ENCODE peak calls at places on chromosomes 5 and 9, in nine cellular contexts. One of them, this sample, is unnamed.
A peak's percentile ranks its signal among the peaks of the same experiment; 100 is the strongest.

GRCh38 chr9:99822596-99823391 is 1.1 kb downstream of the NR4A3 start:
- DNase-seq in posterior vena cava: peak; percentile 85
- DNase-seq in SK-N-DZ: peak; percentile 34
- DNase-seq in BJ: no peak
- DNase-seq in lower lobe of right lung: peak; percentile 51
- DNase-seq in stimulated activated CD8-positive, alpha-beta memory T cell treated with anti-CD3 and anti-CD28 coated beads, Interleukin-12 subunit alpha, Interleukin-12 subunit beta, amount 100 ng/mL, for 1 hour: no peak
- DNase-seq in A549: peak; percentile 62
- DNase-seq in fibroblast of mammary gland: peak; percentile 39
- DNase-seq in left kidney: peak; percentile 81
- DNase-seq in this sample: peak; percentile 60

GRCh38 chr9:123544007-123544827 is 188.2 kb downstream of the CRB2 start:
- DNase-seq in A549: peak; percentile 44
- DNase-seq in BJ: no peak
- DNase-seq in left kidney: peak; percentile 57
- DNase-seq in lower lobe of right lung: no peak
- DNase-seq in posterior vena cava: no peak
- DNase-seq in fibroblast of mammary gland: peak; percentile 60
- DNase-seq in SK-N-DZ: peak; percentile 32
- DNase-seq in stimulated activated CD8-positive, alpha-beta memory T cell treated with anti-CD3 and anti-CD28 coated beads, Interleukin-12 subunit alpha, Interleukin-12 subunit beta, amount 100 ng/mL, for 1 hour: no peak
- DNase-seq in this sample: peak; percentile 78

GRCh38 chr5:126414874-126415502 is 8.2 kb upstream of the GRAMD2B start:
- DNase-seq in lower lobe of right lung: no peak
- DNase-seq in left kidney: peak; percentile 16
- DNase-seq in stimulated activated CD8-positive, alpha-beta memory T cell treated with anti-CD3 and anti-CD28 coated beads, Interleukin-12 subunit alpha, Interleukin-12 subunit beta, amount 100 ng/mL, for 1 hour: no peak
- DNase-seq in fibroblast of mammary gland: peak; percentile 74
- DNase-seq in posterior vena cava: no peak
- DNase-seq in SK-N-DZ: no peak
- DNase-seq in BJ: peak; percentile 44
- DNase-seq in A549: no peak
- DNase-seq in this sample: peak; percentile 55

GRCh38 chr5:154779105-154779504 is 23.9 kb downstream of the LARP1 start:
- DNase-seq in posterior vena cava: no peak
- DNase-seq in A549: peak; percentile 76
- DNase-seq in SK-N-DZ: no peak
- DNase-seq in left kidney: peak; percentile 41
- DNase-seq in lower lobe of right lung: no peak
- DNase-seq in fibroblast of mammary gland: peak; percentile 95
- DNase-seq in stimulated activated CD8-positive, alpha-beta memory T cell treated with anti-CD3 and anti-CD28 coated beads, Interleukin-12 subunit alpha, Interleukin-12 subunit beta, amount 100 ng/mL, for 1 hour: no peak
- DNase-seq in BJ: peak; percentile 54
- DNase-seq in this sample: peak; percentile 67

GRCh38 chr5:131379723-131380122 is 115.9 kb downstream of the CDC42SE2 start:
- DNase-seq in stimulated activated CD8-positive, alpha-beta memory T cell treated with anti-CD3 and anti-CD28 coated beads, Interleukin-12 subunit alpha, Interleukin-12 subunit beta, amount 100 ng/mL, for 1 hour: peak; percentile 37
- DNase-seq in lower lobe of right lung: no peak
- DNase-seq in SK-N-DZ: no peak
- DNase-seq in left kidney: no peak
- DNase-seq in BJ: no peak
- DNase-seq in fibroblast of mammary gland: no peak
- DNase-seq in A549: peak; percentile 83
- DNase-seq in posterior vena cava: no peak
- DNase-seq in this sample: no peak

GRCh38 chr9:101229606-101230005 is 155.2 kb downstream of the BAAT start:
- DNase-seq in left kidney: no peak
- DNase-seq in posterior vena cava: no peak
- DNase-seq in lower lobe of right lung: no peak
- DNase-seq in BJ: no peak
- DNase-seq in A549: no peak
- DNase-seq in SK-N-DZ: no peak
- DNase-seq in fibroblast of mammary gland: no peak
- DNase-seq in stimulated activated CD8-positive, alpha-beta memory T cell treated with anti-CD3 and anti-CD28 coated beads, Interleukin-12 subunit alpha, Interleukin-12 subunit beta, amount 100 ng/mL, for 1 hour: no peak
- DNase-seq in this sample: no peak

GRCh38 chr5:107560377-107560776 is 110.4 kb downstream of the EFNA5 start:
- DNase-seq in BJ: no peak
- DNase-seq in fibroblast of mammary gland: no peak
- DNase-seq in SK-N-DZ: no peak
- DNase-seq in posterior vena cava: no peak
- DNase-seq in lower lobe of right lung: no peak
- DNase-seq in A549: no peak
- DNase-seq in left kidney: no peak
- DNase-seq in stimulated activated CD8-positive, alpha-beta memory T cell treated with anti-CD3 and anti-CD28 coated beads, Interleukin-12 subunit alpha, Interleukin-12 subunit beta, amount 100 ng/mL, for 1 hour: no peak
- DNase-seq in this sample: no peak

GRCh38 chr9:61666849-61667371 is 477.1 kb downstream of the SPATA31A7 start:
- DNase-seq in left kidney: no peak
- DNase-seq in fibroblast of mammary gland: no peak
- DNase-seq in posterior vena cava: peak; percentile 59
- DNase-seq in SK-N-DZ: no peak
- DNase-seq in stimulated activated CD8-positive, alpha-beta memory T cell treated with anti-CD3 and anti-CD28 coated beads, Interleukin-12 subunit alpha, Interleukin-12 subunit beta, amount 100 ng/mL, for 1 hour: no peak
- DNase-seq in A549: no peak
- DNase-seq in BJ: no peak
- DNase-seq in lower lobe of right lung: no peak
- DNase-seq in this sample: no peak

GRCh38 chr5:33441241-33441844 is 578 bp downstream of the TARS1 start:
- DNase-seq in fibroblast of mammary gland: no peak
- DNase-seq in left kidney: peak; percentile 56
- DNase-seq in stimulated activated CD8-positive, alpha-beta memory T cell treated with anti-CD3 and anti-CD28 coated beads, Interleukin-12 subunit alpha, Interleukin-12 subunit beta, amount 100 ng/mL, for 1 hour: no peak
- DNase-seq in A549: peak; percentile 86
- DNase-seq in posterior vena cava: no peak
- DNase-seq in BJ: no peak
- DNase-seq in lower lobe of right lung: no peak
- DNase-seq in SK-N-DZ: no peak
- DNase-seq in this sample: no peak

GRCh38 chr9:76161103-76161502 is 233.1 kb downstream of the RFK start:
- DNase-seq in posterior vena cava: no peak
- DNase-seq in stimulated activated CD8-positive, alpha-beta memory T cell treated with anti-CD3 and anti-CD28 coated beads, Interleukin-12 subunit alpha, Interleukin-12 subunit beta, amount 100 ng/mL, for 1 hour: no peak
- DNase-seq in A549: no peak
- DNase-seq in SK-N-DZ: no peak
- DNase-seq in BJ: no peak
- DNase-seq in lower lobe of right lung: no peak
- DNase-seq in fibroblast of mammary gland: no peak
- DNase-seq in left kidney: peak; percentile 55
- DNase-seq in this sample: no peak

GRCh38 chr9:79501546-79501945 is 70.2 kb upstream of the TLE4 start:
- DNase-seq in fibroblast of mammary gland: no peak
- DNase-seq in stimulated activated CD8-positive, alpha-beta memory T cell treated with anti-CD3 and anti-CD28 coated beads, Interleukin-12 subunit alpha, Interleukin-12 subunit beta, amount 100 ng/mL, for 1 hour: no peak
- DNase-seq in A549: no peak
- DNase-seq in posterior vena cava: no peak
- DNase-seq in SK-N-DZ: no peak
- DNase-seq in BJ: no peak
- DNase-seq in lower lobe of right lung: no peak
- DNase-seq in left kidney: no peak
- DNase-seq in this sample: no peak

GRCh38 chr9:130451509-130452388 is 7.0 kb downstream of the ASS1 start:
- DNase-seq in A549: peak; percentile 70
- DNase-seq in left kidney: peak; percentile 96
- DNase-seq in lower lobe of right lung: peak; percentile 86
- DNase-seq in stimulated activated CD8-positive, alpha-beta memory T cell treated with anti-CD3 and anti-CD28 coated beads, Interleukin-12 subunit alpha, Interleukin-12 subunit beta, amount 100 ng/mL, for 1 hour: no peak
- DNase-seq in BJ: peak; percentile 74
- DNase-seq in fibroblast of mammary gland: peak; percentile 96
- DNase-seq in posterior vena cava: peak; percentile 96
- DNase-seq in SK-N-DZ: peak; percentile 83
- DNase-seq in this sample: peak; percentile 96

GRCh38 chr5:6384856-6385255 is 6.5 kb upstream of the MED10 start:
- DNase-seq in SK-N-DZ: no peak
- DNase-seq in posterior vena cava: no peak
- DNase-seq in left kidney: no peak
- DNase-seq in BJ: no peak
- DNase-seq in stimulated activated CD8-positive, alpha-beta memory T cell treated with anti-CD3 and anti-CD28 coated beads, Interleukin-12 subunit alpha, Interleukin-12 subunit beta, amount 100 ng/mL, for 1 hour: no peak
- DNase-seq in fibroblast of mammary gland: no peak
- DNase-seq in lower lobe of right lung: no peak
- DNase-seq in A549: no peak
- DNase-seq in this sample: no peak

GRCh38 chr5:73947876-73948275 is 321.9 kb downstream of the ARHGEF28 start:
- DNase-seq in left kidney: peak; percentile 61
- DNase-seq in lower lobe of right lung: no peak
- DNase-seq in stimulated activated CD8-positive, alpha-beta memory T cell treated with anti-CD3 and anti-CD28 coated beads, Interleukin-12 subunit alpha, Interleukin-12 subunit beta, amount 100 ng/mL, for 1 hour: no peak
- DNase-seq in fibroblast of mammary gland: no peak
- DNase-seq in BJ: no peak
- DNase-seq in posterior vena cava: no peak
- DNase-seq in A549: no peak
- DNase-seq in SK-N-DZ: no peak
- DNase-seq in this sample: no peak

GRCh38 chr5:128535225-128535624 is 2.8 kb downstream of the FBN2 start:
- DNase-seq in SK-N-DZ: no peak
- DNase-seq in fibroblast of mammary gland: no peak
- DNase-seq in lower lobe of right lung: no peak
- DNase-seq in stimulated activated CD8-positive, alpha-beta memory T cell treated with anti-CD3 and anti-CD28 coated beads, Interleukin-12 subunit alpha, Interleukin-12 subunit beta, amount 100 ng/mL, for 1 hour: no peak
- DNase-seq in BJ: no peak
- DNase-seq in left kidney: peak; percentile 20
- DNase-seq in A549: no peak
- DNase-seq in posterior vena cava: no peak
- DNase-seq in this sample: no peak

GRCh38 chr9:138098116-138098907 is 220.7 kb downstream of the CACNA1B start:
- DNase-seq in left kidney: no peak
- DNase-seq in posterior vena cava: peak; percentile 52
- DNase-seq in SK-N-DZ: no peak
- DNase-seq in lower lobe of right lung: peak; percentile 17
- DNase-seq in fibroblast of mammary gland: no peak
- DNase-seq in BJ: no peak
- DNase-seq in A549: no peak
- DNase-seq in stimulated activated CD8-positive, alpha-beta memory T cell treated with anti-CD3 and anti-CD28 coated beads, Interleukin-12 subunit alpha, Interleukin-12 subunit beta, amount 100 ng/mL, for 1 hour: no peak
- DNase-seq in this sample: no peak

GRCh38 chr5:80607832-80608231 is 37.8 kb upstream of the ANKRD34B start:
- DNase-seq in lower lobe of right lung: no peak
- DNase-seq in left kidney: no peak
- DNase-seq in BJ: no peak
- DNase-seq in stimulated activated CD8-positive, alpha-beta memory T cell treated with anti-CD3 and anti-CD28 coated beads, Interleukin-12 subunit alpha, Interleukin-12 subunit beta, amount 100 ng/mL, for 1 hour: no peak
- DNase-seq in posterior vena cava: no peak
- DNase-seq in SK-N-DZ: no peak
- DNase-seq in A549: no peak
- DNase-seq in fibroblast of mammary gland: no peak
- DNase-seq in this sample: no peak

GRCh38 chr9:93039456-93039855 is 19.0 kb upstream of the SUSD3 start:
- DNase-seq in BJ: no peak
- DNase-seq in lower lobe of right lung: no peak
- DNase-seq in fibroblast of mammary gland: no peak
- DNase-seq in SK-N-DZ: no peak
- DNase-seq in A549: no peak
- DNase-seq in stimulated activated CD8-positive, alpha-beta memory T cell treated with anti-CD3 and anti-CD28 coated beads, Interleukin-12 subunit alpha, Interleukin-12 subunit beta, amount 100 ng/mL, for 1 hour: no peak
- DNase-seq in posterior vena cava: no peak
- DNase-seq in left kidney: no peak
- DNase-seq in this sample: no peak

GRCh38 chr9:127991017-127991756 is 10.4 kb upstream of the EEIG1 start:
- DNase-seq in A549: peak; percentile 58
- DNase-seq in lower lobe of right lung: no peak
- DNase-seq in posterior vena cava: no peak
- DNase-seq in fibroblast of mammary gland: no peak
- DNase-seq in BJ: no peak
- DNase-seq in SK-N-DZ: no peak
- DNase-seq in stimulated activated CD8-positive, alpha-beta memory T cell treated with anti-CD3 and anti-CD28 coated beads, Interleukin-12 subunit alpha, Interleukin-12 subunit beta, amount 100 ng/mL, for 1 hour: no peak
- DNase-seq in left kidney: no peak
- DNase-seq in this sample: no peak

GRCh38 chr9:15509931-15510788 is 610 bp downstream of the PSIP1 start:
- DNase-seq in A549: peak; percentile 20
- DNase-seq in lower lobe of right lung: peak; percentile 51
- DNase-seq in stimulated activated CD8-positive, alpha-beta memory T cell treated with anti-CD3 and anti-CD28 coated beads, Interleukin-12 subunit alpha, Interleukin-12 subunit beta, amount 100 ng/mL, for 1 hour: peak; percentile 31
- DNase-seq in posterior vena cava: peak; percentile 80
- DNase-seq in SK-N-DZ: peak; percentile 38
- DNase-seq in left kidney: peak; percentile 83
- DNase-seq in BJ: no peak
- DNase-seq in fibroblast of mammary gland: peak; percentile 11
- DNase-seq in this sample: peak; percentile 81

GRCh38 chr5:132057498-132058255 is 2.8 kb upstream of the IL3 start:
- DNase-seq in posterior vena cava: no peak
- DNase-seq in SK-N-DZ: no peak
- DNase-seq in left kidney: no peak
- DNase-seq in A549: no peak
- DNase-seq in fibroblast of mammary gland: no peak
- DNase-seq in lower lobe of right lung: peak; percentile 24
- DNase-seq in stimulated activated CD8-positive, alpha-beta memory T cell treated with anti-CD3 and anti-CD28 coated beads, Interleukin-12 subunit alpha, Interleukin-12 subunit beta, amount 100 ng/mL, for 1 hour: no peak
- DNase-seq in BJ: no peak
- DNase-seq in this sample: no peak

GRCh38 chr9:97307091-97307490 is 368 bp upstream of the CCDC180 start:
- DNase-seq in left kidney: peak; percentile 97
- DNase-seq in fibroblast of mammary gland: peak; percentile 80
- DNase-seq in BJ: no peak
- DNase-seq in posterior vena cava: peak; percentile 95
- DNase-seq in SK-N-DZ: peak; percentile 27
- DNase-seq in stimulated activated CD8-positive, alpha-beta memory T cell treated with anti-CD3 and anti-CD28 coated beads, Interleukin-12 subunit alpha, Interleukin-12 subunit beta, amount 100 ng/mL, for 1 hour: no peak
- DNase-seq in A549: no peak
- DNase-seq in lower lobe of right lung: peak; percentile 71
- DNase-seq in this sample: peak; percentile 61

GRCh38 chr5:72166070-72166979 is 59.0 kb downstream of the MAP1B start:
- DNase-seq in fibroblast of mammary gland: peak; percentile 79
- DNase-seq in left kidney: peak; percentile 80
- DNase-seq in posterior vena cava: peak; percentile 85
- DNase-seq in stimulated activated CD8-positive, alpha-beta memory T cell treated with anti-CD3 and anti-CD28 coated beads, Interleukin-12 subunit alpha, Interleukin-12 subunit beta, amount 100 ng/mL, for 1 hour: no peak
- DNase-seq in lower lobe of right lung: no peak
- DNase-seq in A549: no peak
- DNase-seq in BJ: no peak
- DNase-seq in SK-N-DZ: peak; percentile 96
- DNase-seq in this sample: peak; percentile 41

GRCh38 chr5:83927140-83927733 is 206.6 kb upstream of the HAPLN1 start:
- DNase-seq in left kidney: peak; percentile 82
- DNase-seq in stimulated activated CD8-positive, alpha-beta memory T cell treated with anti-CD3 and anti-CD28 coated beads, Interleukin-12 subunit alpha, Interleukin-12 subunit beta, amount 100 ng/mL, for 1 hour: peak; percentile 5
- DNase-seq in A549: peak; percentile 53
- DNase-seq in SK-N-DZ: peak; percentile 70
- DNase-seq in lower lobe of right lung: peak; percentile 51
- DNase-seq in BJ: no peak
- DNase-seq in posterior vena cava: no peak
- DNase-seq in fibroblast of mammary gland: peak; percentile 60
- DNase-seq in this sample: peak; percentile 48

GRCh38 chr9:127154003-127154389 is 31.6 kb upstream of the ANGPTL2 start:
- DNase-seq in left kidney: no peak
- DNase-seq in posterior vena cava: no peak
- DNase-seq in fibroblast of mammary gland: no peak
- DNase-seq in BJ: no peak
- DNase-seq in SK-N-DZ: no peak
- DNase-seq in stimulated activated CD8-positive, alpha-beta memory T cell treated with anti-CD3 and anti-CD28 coated beads, Interleukin-12 subunit alpha, Interleukin-12 subunit beta, amount 100 ng/mL, for 1 hour: no peak
- DNase-seq in A549: no peak
- DNase-seq in lower lobe of right lung: no peak
- DNase-seq in this sample: no peak

GRCh38 chr9:110541950-110542349 is 37.6 kb downstream of the SVEP1 start:
- DNase-seq in SK-N-DZ: no peak
- DNase-seq in lower lobe of right lung: no peak
- DNase-seq in fibroblast of mammary gland: peak; percentile 44
- DNase-seq in A549: no peak
- DNase-seq in posterior vena cava: no peak
- DNase-seq in stimulated activated CD8-positive, alpha-beta memory T cell treated with anti-CD3 and anti-CD28 coated beads, Interleukin-12 subunit alpha, Interleukin-12 subunit beta, amount 100 ng/mL, for 1 hour: no peak
- DNase-seq in BJ: no peak
- DNase-seq in left kidney: no peak
- DNase-seq in this sample: no peak

GRCh38 chr9:113574381-113575262 is 111.1 kb downstream of the RGS3 start:
- DNase-seq in lower lobe of right lung: peak; percentile 25
- DNase-seq in left kidney: no peak
- DNase-seq in BJ: no peak
- DNase-seq in A549: no peak
- DNase-seq in posterior vena cava: peak; percentile 66
- DNase-seq in SK-N-DZ: no peak
- DNase-seq in stimulated activated CD8-positive, alpha-beta memory T cell treated with anti-CD3 and anti-CD28 coated beads, Interleukin-12 subunit alpha, Interleukin-12 subunit beta, amount 100 ng/mL, for 1 hour: no peak
- DNase-seq in fibroblast of mammary gland: peak; percentile 29
- DNase-seq in this sample: peak; percentile 21

GRCh38 chr9:36276840-36277239 is 18.6 kb upstream of the GNE start:
- DNase-seq in BJ: peak; percentile 57
- DNase-seq in SK-N-DZ: peak; percentile 20
- DNase-seq in posterior vena cava: no peak
- DNase-seq in A549: peak; percentile 28
- DNase-seq in left kidney: peak; percentile 62
- DNase-seq in fibroblast of mammary gland: peak; percentile 74
- DNase-seq in stimulated activated CD8-positive, alpha-beta memory T cell treated with anti-CD3 and anti-CD28 coated beads, Interleukin-12 subunit alpha, Interleukin-12 subunit beta, amount 100 ng/mL, for 1 hour: no peak
- DNase-seq in lower lobe of right lung: no peak
- DNase-seq in this sample: peak; percentile 86

GRCh38 chr5:154118832-154119442 is 71.6 kb upstream of the GALNT10 start:
- DNase-seq in stimulated activated CD8-positive, alpha-beta memory T cell treated with anti-CD3 and anti-CD28 coated beads, Interleukin-12 subunit alpha, Interleukin-12 subunit beta, amount 100 ng/mL, for 1 hour: no peak
- DNase-seq in BJ: no peak
- DNase-seq in lower lobe of right lung: no peak
- DNase-seq in fibroblast of mammary gland: peak; percentile 12
- DNase-seq in left kidney: peak; percentile 76
- DNase-seq in A549: no peak
- DNase-seq in posterior vena cava: no peak
- DNase-seq in SK-N-DZ: no peak
- DNase-seq in this sample: peak; percentile 35

GRCh38 chr5:72814104-72814503 is 2.4 kb upstream of the TNPO1 start:
- DNase-seq in BJ: no peak
- DNase-seq in stimulated activated CD8-positive, alpha-beta memory T cell treated with anti-CD3 and anti-CD28 coated beads, Interleukin-12 subunit alpha, Interleukin-12 subunit beta, amount 100 ng/mL, for 1 hour: no peak
- DNase-seq in lower lobe of right lung: no peak
- DNase-seq in left kidney: no peak
- DNase-seq in posterior vena cava: no peak
- DNase-seq in SK-N-DZ: peak; percentile 36
- DNase-seq in fibroblast of mammary gland: no peak
- DNase-seq in A549: no peak
- DNase-seq in this sample: no peak

GRCh38 chr5:102106599-102106998 is 189.5 kb downstream of the SLCO4C1 start:
- DNase-seq in stimulated activated CD8-positive, alpha-beta memory T cell treated with anti-CD3 and anti-CD28 coated beads, Interleukin-12 subunit alpha, Interleukin-12 subunit beta, amount 100 ng/mL, for 1 hour: no peak
- DNase-seq in BJ: no peak
- DNase-seq in SK-N-DZ: no peak
- DNase-seq in lower lobe of right lung: no peak
- DNase-seq in left kidney: no peak
- DNase-seq in posterior vena cava: no peak
- DNase-seq in A549: no peak
- DNase-seq in fibroblast of mammary gland: no peak
- DNase-seq in this sample: no peak

This sample was measured in GM03348.